ENCODE peak calls at places on chromosomes 7 and 10, in nine cellular contexts. C, D, F, I, Y, T, O, Z and P are unnamed samples.

GRCh38 chr7:114930829-114931655 is 9.1 kb downstream of the MDFIC start:
- DNase-seq in C (no peak), D (no peak), F (no peak), I (no peak), Y (no peak), T (peak; percentile 75), O (no peak), Z (no peak), P (no peak)

GRCh38 chr10:127418536-127419168 is 130.5 kb upstream of the NPS start:
- DNase-seq in C (no peak), D (no peak), F (no peak), I (no peak), Y (no peak), T (no peak), O (no peak), Z (no peak), P (no peak)

GRCh38 chr7:105429746-105430612 is 41.3 kb upstream of the SRPK2 start:
- DNase-seq in C (no peak), D (peak; percentile 48), F (peak; percentile 3), I (no peak), Y (no peak), T (peak; percentile 75), O (no peak), Z (no peak), P (no peak)

GRCh38 chr10:119449760-119450461 is 92.6 kb downstream of the RGS10 start:
- DNase-seq in C (no peak), D (no peak), F (no peak), I (no peak), Y (no peak), T (peak; percentile 39), O (no peak), Z (no peak), P (no peak)

GRCh38 chr7:22866965-22867364 is 44.3 kb upstream of the TOMM7 start:
- DNase-seq in C (no peak), D (peak; percentile 7), F (no peak), I (no peak), Y (no peak), T (no peak), O (no peak), Z (no peak), P (no peak)

GRCh38 chr7:108210796-108211195 is 80.6 kb upstream of the LAMB4 start:
- DNase-seq in C (no peak), D (no peak), F (no peak), I (no peak), Y (no peak), T (no peak), O (no peak), Z (no peak), P (no peak)

GRCh38 chr10:28077889-28078288 is 79.0 kb upstream of the ODAD2 start:
- DNase-seq in C (no peak), D (peak; percentile 23), F (no peak), I (peak; percentile 81), Y (no peak), T (no peak), O (no peak), Z (no peak), P (no peak)

GRCh38 chr7:42886129-42886528 is 25.7 kb downstream of the C7orf25 start:
- DNase-seq in C (no peak), D (peak; percentile 12), F (no peak), I (no peak), Y (peak; percentile 18), T (no peak), O (no peak), Z (no peak), P (no peak)

GRCh38 chr7:69599879-69600764 is 1.8 kb downstream of the AUTS2 start:
- DNase-seq in C (no peak), D (no peak), F (no peak), I (no peak), Y (peak; percentile 28), T (peak; percentile 36), O (no peak), Z (no peak), P (no peak)

GRCh38 chr10:96576277-96576980 is 10.4 kb downstream of the TM9SF3 start:
- DNase-seq in C (no peak), D (no peak), F (no peak), I (no peak), Y (no peak), T (peak; percentile 11), O (no peak), Z (no peak), P (no peak)

GRCh38 chr10:75858357-75858756 is 426.9 kb downstream of the LRMDA start:
- DNase-seq in C (no peak), D (no peak), F (no peak), I (no peak), Y (no peak), T (no peak), O (no peak), Z (no peak), P (no peak)

GRCh38 chr7:1940402-1940786 is 270.3 kb downstream of the ELFN1 start:
- DNase-seq in C (no peak), D (peak; percentile 73), F (no peak), I (no peak), Y (no peak), T (peak; percentile 90), O (no peak), Z (peak; percentile 57), P (peak; percentile 91)

GRCh38 chr10:111233439-111233838 is 156.6 kb downstream of the ADRA2A start:
- DNase-seq in C (no peak), D (peak; percentile 0), F (no peak), I (no peak), Y (no peak), T (no peak), O (no peak), Z (no peak), P (no peak)

GRCh38 chr10:114526112-114526496 is 121.8 kb upstream of the AFAP1L2 start:
- DNase-seq in C (no peak), D (no peak), F (no peak), I (no peak), Y (no peak), T (peak; percentile 62), O (no peak), Z (no peak), P (peak; percentile 16)

GRCh38 chr10:1754506-1755177 is 17.3 kb upstream of the ADARB2 start:
- DNase-seq in C (peak; percentile 61), D (no peak), F (no peak), I (no peak), Y (peak; percentile 62), T (no peak), O (no peak), Z (no peak), P (no peak)

GRCh38 chr7:75650062-75650461 is 88.7 kb downstream of the HIP1 start:
- DNase-seq in C (no peak), D (no peak), F (no peak), I (no peak), Y (peak; percentile 73), T (no peak), O (peak; percentile 78), Z (no peak), P (no peak)

GRCh38 chr10:113151178-113151577 is 201.1 kb downstream of the TCF7L2 start:
- DNase-seq in C (no peak), D (no peak), F (no peak), I (no peak), Y (no peak), T (no peak), O (no peak), Z (no peak), P (no peak)

GRCh38 chr7:47801423-47801822 is 146.8 kb downstream of the PKD1L1 start:
- DNase-seq in C (no peak), D (no peak), F (no peak), I (no peak), Y (no peak), T (no peak), O (no peak), Z (no peak), P (no peak)

GRCh38 chr7:6306471-6306870 is 34.0 kb upstream of the CYTH3 start:
- DNase-seq in C (no peak), D (peak; percentile 54), F (no peak), I (peak; percentile 32), Y (no peak), T (no peak), O (no peak), Z (no peak), P (no peak)

GRCh38 chr7:47670738-47671137 is 88.8 kb upstream of the TNS3 start:
- DNase-seq in C (no peak), D (no peak), F (no peak), I (no peak), Y (no peak), T (peak; percentile 93), O (no peak), Z (no peak), P (no peak)

GRCh38 chr7:145868935-145869334 is 247.7 kb upstream of the CNTNAP2 start:
- DNase-seq in C (no peak), D (no peak), F (no peak), I (no peak), Y (no peak), T (no peak), O (no peak), Z (no peak), P (no peak)

GRCh38 chr10:59360605-59361515 is 1.5 kb downstream of the FAM13C start:
- DNase-seq in C (no peak), D (peak; percentile 66), F (no peak), I (no peak), Y (no peak), T (no peak), O (no peak), Z (no peak), P (no peak)

GRCh38 chr10:80313523-80313922 is 24.1 kb upstream of the MAT1A start:
- DNase-seq in C (no peak), D (no peak), F (no peak), I (no peak), Y (no peak), T (no peak), O (no peak), Z (no peak), P (no peak)

GRCh38 chr10:50550291-50550839 is 73.4 kb downstream of the SGMS1 start:
- DNase-seq in C (no peak), D (peak; percentile 94), F (no peak), I (no peak), Y (no peak), T (no peak), O (no peak), Z (no peak), P (no peak)

GRCh38 chr7:152858761-152859160 is 99.2 kb downstream of the ACTR3B start:
- DNase-seq in C (no peak), D (no peak), F (no peak), I (no peak), Y (no peak), T (no peak), O (no peak), Z (no peak), P (no peak)

GRCh38 chr7:128791968-128792319 is at the start of gene CCDC136:
- DNase-seq in C (no peak), D (no peak), F (no peak), I (no peak), Y (peak; percentile 73), T (no peak), O (no peak), Z (no peak), P (no peak)

GRCh38 chr10:128922619-128923018 is 544.4 kb upstream of the MGMT start:
- DNase-seq in C (no peak), D (no peak), F (no peak), I (no peak), Y (no peak), T (no peak), O (no peak), Z (no peak), P (no peak)

GRCh38 chr10:17454801-17455520 is 566 bp upstream of the ST8SIA6 start:
- DNase-seq in C (no peak), D (no peak), F (no peak), I (no peak), Y (no peak), T (no peak), O (no peak), Z (no peak), P (no peak)

GRCh38 chr10:49318751-49319150 is 19.8 kb downstream of the C10orf71 start:
- DNase-seq in C (no peak), D (no peak), F (no peak), I (no peak), Y (no peak), T (no peak), O (no peak), Z (no peak), P (no peak)

GRCh38 chr7:27107901-27108381 is 5.5 kb upstream of the HOXA2 start:
- DNase-seq in C (no peak), D (no peak), F (no peak), I (no peak), Y (peak; percentile 72), T (no peak), O (no peak), Z (no peak), P (no peak)

GRCh38 chr7:134866581-134866980 is 87.1 kb downstream of the CALD1 start:
- DNase-seq in C (no peak), D (peak; percentile 66), F (no peak), I (no peak), Y (no peak), T (no peak), O (no peak), Z (no peak), P (no peak)